ENCODE peak calls at places on chromosome 13, in five cellular contexts. One of them, this sample, is unnamed.
A peak's percentile ranks its signal among the peaks of the same experiment; 100 is the strongest.

GRCh38 chr13:112968380-112968909 is 569 bp upstream of the MCF2L start:
- DNase-seq in astrocyte of the cerebellum: no peak
- DNase-seq in thoracic aorta: no peak
- DNase-seq in NB4: no peak
- DNase-seq in adrenal gland: no peak
- DNase-seq in this sample: no peak

GRCh38 chr13:98827449-98827848 is 75.0 kb upstream of the SLC15A1 start:
- DNase-seq in adrenal gland: no peak
- DNase-seq in thoracic aorta: no peak
- DNase-seq in NB4: peak; percentile 12
- DNase-seq in astrocyte of the cerebellum: no peak
- DNase-seq in this sample: no peak

GRCh38 chr13:98842074-98842473 is 89.6 kb upstream of the SLC15A1 start:
- DNase-seq in NB4: no peak
- DNase-seq in thoracic aorta: no peak
- DNase-seq in adrenal gland: no peak
- DNase-seq in astrocyte of the cerebellum: no peak
- DNase-seq in this sample: no peak

GRCh38 chr13:28710161-28710560 is 8.6 kb downstream of the SLC46A3 start:
- DNase-seq in astrocyte of the cerebellum: no peak
- DNase-seq in adrenal gland: no peak
- DNase-seq in thoracic aorta: no peak
- DNase-seq in NB4: no peak
- DNase-seq in this sample: no peak

GRCh38 chr13:49781791-49782190 is 10.7 kb downstream of the KPNA3 start:
- DNase-seq in NB4: no peak
- DNase-seq in adrenal gland: no peak
- DNase-seq in astrocyte of the cerebellum: no peak
- DNase-seq in thoracic aorta: no peak
- DNase-seq in this sample: no peak

GRCh38 chr13:28251462-28251861 is 113.1 kb downstream of the PAN3 start:
- DNase-seq in NB4: no peak
- DNase-seq in astrocyte of the cerebellum: no peak
- DNase-seq in adrenal gland: no peak
- DNase-seq in thoracic aorta: no peak
- DNase-seq in this sample: no peak

GRCh38 chr13:51816604-51817254 is 12.8 kb upstream of the DHRS12 start:
- DNase-seq in astrocyte of the cerebellum: no peak
- DNase-seq in adrenal gland: no peak
- DNase-seq in NB4: no peak
- DNase-seq in thoracic aorta: no peak
- DNase-seq in this sample: no peak

GRCh38 chr13:48585456-48585840 is 52.6 kb upstream of the RCBTB2 start:
- DNase-seq in thoracic aorta: no peak
- DNase-seq in adrenal gland: peak; percentile 34
- DNase-seq in astrocyte of the cerebellum: peak; percentile 79
- DNase-seq in NB4: peak; percentile 81
- DNase-seq in this sample: no peak

GRCh38 chr13:80572867-80573266 is 231.9 kb upstream of the SPRY2 start:
- DNase-seq in astrocyte of the cerebellum: no peak
- DNase-seq in adrenal gland: no peak
- DNase-seq in NB4: no peak
- DNase-seq in thoracic aorta: no peak
- DNase-seq in this sample: no peak

GRCh38 chr13:97194473-97194872 is 27.7 kb upstream of the MBNL2 start:
- DNase-seq in thoracic aorta: no peak
- DNase-seq in NB4: no peak
- DNase-seq in adrenal gland: no peak
- DNase-seq in astrocyte of the cerebellum: peak; percentile 3
- DNase-seq in this sample: no peak

GRCh38 chr13:66265446-66265845 is 964.7 kb downstream of the PCDH9 start:
- DNase-seq in thoracic aorta: no peak
- DNase-seq in NB4: no peak
- DNase-seq in astrocyte of the cerebellum: peak; percentile 37
- DNase-seq in adrenal gland: no peak
- DNase-seq in this sample: no peak

GRCh38 chr13:62129000-62129551 is 713.4 kb upstream of the PCDH20 start:
- DNase-seq in NB4: no peak
- DNase-seq in astrocyte of the cerebellum: no peak
- DNase-seq in thoracic aorta: no peak
- DNase-seq in adrenal gland: no peak
- DNase-seq in this sample: no peak

GRCh38 chr13:53368948-53369347 is 340.3 kb downstream of the OLFM4 start:
- DNase-seq in NB4: no peak
- DNase-seq in adrenal gland: no peak
- DNase-seq in astrocyte of the cerebellum: no peak
- DNase-seq in thoracic aorta: no peak
- DNase-seq in this sample: no peak
- TF ChIP-seq CTCF in NB4: no peak
- TF ChIP-seq CTCF in adrenal gland: no peak
- TF ChIP-seq CTCF in astrocyte of the cerebellum: no peak
- TF ChIP-seq CTCF in thoracic aorta: no peak
- TF ChIP-seq CTCF in this sample: no peak

GRCh38 chr13:94093652-94094310 is 385.7 kb downstream of the DCT start:
- DNase-seq in NB4: no peak
- DNase-seq in astrocyte of the cerebellum: no peak
- DNase-seq in thoracic aorta: no peak
- DNase-seq in adrenal gland: no peak
- DNase-seq in this sample: no peak

GRCh38 chr13:94088742-94089141 is 390.7 kb downstream of the DCT start:
- DNase-seq in thoracic aorta: no peak
- DNase-seq in NB4: no peak
- DNase-seq in adrenal gland: no peak
- DNase-seq in astrocyte of the cerebellum: no peak
- DNase-seq in this sample: no peak

DNA sequence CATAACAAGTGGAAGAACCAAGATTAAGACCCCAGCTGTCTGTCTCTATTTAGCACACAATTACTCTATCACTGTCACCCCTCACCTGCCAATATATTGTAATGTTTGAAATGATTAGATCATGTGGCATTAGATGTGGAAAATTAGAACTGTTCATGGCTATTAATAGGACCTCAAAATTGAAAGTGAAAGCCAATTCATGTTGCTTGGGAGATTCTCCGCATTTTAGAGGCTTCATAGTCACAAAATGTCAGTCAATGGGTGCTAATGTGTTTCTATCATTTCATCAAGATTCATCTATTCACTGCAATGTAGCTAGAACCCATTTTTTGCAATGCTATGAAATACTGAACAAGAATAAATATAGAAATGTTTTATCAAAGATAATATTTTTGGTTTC is 388.7 kb downstream of the DCT start:
- DNase-seq in thoracic aorta: no peak
- DNase-seq in astrocyte of the cerebellum: no peak
- DNase-seq in adrenal gland: no peak
- DNase-seq in NB4: no peak
- DNase-seq in this sample: no peak
- H3K4me3 ChIP-seq in thoracic aorta: peak overlapping the region; percentile 41
- H3K4me3 ChIP-seq in astrocyte of the cerebellum: no peak overlapping the region
- H3K4me3 ChIP-seq in adrenal gland: no peak overlapping the region
- H3K4me3 ChIP-seq in NB4: no peak overlapping the region
- H3K4me3 ChIP-seq in this sample: peak overlapping the region; percentile 60

GRCh38 chr13:73608731-73609485 is 525.3 kb downstream of the KLF12 start:
- DNase-seq in NB4: no peak
- DNase-seq in astrocyte of the cerebellum: no peak
- DNase-seq in thoracic aorta: no peak
- DNase-seq in adrenal gland: no peak
- DNase-seq in this sample: no peak
- TF ChIP-seq CTCF in NB4: no peak
- TF ChIP-seq CTCF in astrocyte of the cerebellum: no peak
- TF ChIP-seq CTCF in thoracic aorta: no peak
- TF ChIP-seq CTCF in adrenal gland: no peak
- TF ChIP-seq CTCF in this sample: no peak

DNA sequence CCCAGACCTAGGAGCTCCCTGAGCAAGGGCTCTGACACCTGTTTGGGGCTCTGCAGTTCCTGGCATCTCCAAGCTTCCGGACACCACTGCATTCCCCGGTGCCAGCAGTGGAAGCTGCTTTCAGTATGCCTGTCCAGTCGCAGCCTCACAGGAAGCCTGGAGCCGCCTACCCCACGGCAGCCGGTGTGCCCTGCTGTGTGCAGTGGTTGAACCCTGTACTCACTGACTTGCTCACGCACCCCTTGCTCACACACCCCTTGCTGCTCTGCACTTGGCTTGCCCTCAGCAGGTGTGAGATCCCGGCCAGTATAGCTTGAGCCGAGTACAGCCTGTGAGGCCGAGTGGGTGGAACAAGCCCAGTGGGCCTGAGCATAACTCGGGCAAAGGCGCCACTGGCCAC is 70.3 kb downstream of the PIBF1 start:
- DNase-seq in astrocyte of the cerebellum: no peak
- DNase-seq in thoracic aorta: no peak
- DNase-seq in NB4: no peak
- DNase-seq in adrenal gland: no peak
- DNase-seq in this sample: no peak
- H3K4me3 ChIP-seq in astrocyte of the cerebellum: no peak overlapping the region
- H3K4me3 ChIP-seq in thoracic aorta: no peak overlapping the region
- H3K4me3 ChIP-seq in NB4: no peak overlapping the region
- H3K4me3 ChIP-seq in adrenal gland: no peak overlapping the region
- H3K4me3 ChIP-seq in this sample: no peak overlapping the region

GRCh38 chr13:59906413-59907027 is 257.2 kb downstream of the DIAPH3 start:
- DNase-seq in astrocyte of the cerebellum: peak; percentile 37
- DNase-seq in adrenal gland: no peak
- DNase-seq in thoracic aorta: no peak
- DNase-seq in NB4: peak; percentile 33
- DNase-seq in this sample: no peak
- TF ChIP-seq CTCF in astrocyte of the cerebellum: peak; percentile 64
- TF ChIP-seq CTCF in adrenal gland: peak; percentile 23
- TF ChIP-seq CTCF in thoracic aorta: peak; percentile 46
- TF ChIP-seq CTCF in NB4: peak; percentile 51
- TF ChIP-seq CTCF in this sample: peak; percentile 36

This sample was measured in coronary artery.